ENCODE peak calls at places on chromosomes 7 and 10, in four cellular contexts. Y, E, H and T are unnamed samples.

GRCh38 chr10:78981970-78982281 is 86.8 kb upstream of the ZMIZ1 start:
- DNase-seq in Y (no peak), E (peak; percentile 46), H (no peak), T (no peak)

GRCh38 chr7:129401228-129401967 is 32.8 kb upstream of the STRIP2 start:
- DNase-seq in Y (no peak), E (peak; percentile 29), H (no peak), T (no peak)

GRCh38 chr7:17446340-17446739 is 147.9 kb downstream of the AHR start:
- DNase-seq in Y (no peak), E (no peak), H (no peak), T (no peak)

GRCh38 chr10:42654419-42654818 is 16.0 kb upstream of the ZNF33B start:
- DNase-seq in Y (no peak), E (no peak), H (no peak), T (no peak)

GRCh38 chr7:51354897-51355296 is 38.3 kb upstream of the COBL start:
- DNase-seq in Y (no peak), E (no peak), H (peak; percentile 68), T (no peak)

GRCh38 chr7:130441408-130441854 is 615 bp upstream of the CEP41 start:
- DNase-seq in Y (no peak), E (no peak), H (no peak), T (peak; percentile 33)

GRCh38 chr10:104779701-104780100 is 138.6 kb downstream of the SORCS3 start:
- DNase-seq in Y (no peak), E (no peak), H (no peak), T (no peak)

GRCh38 chr7:47743898-47744612 is 162.1 kb upstream of the TNS3 start:
- DNase-seq in Y (no peak), E (no peak), H (peak; percentile 67), T (no peak)

GRCh38 chr10:98270026-98270740 is 2.2 kb upstream of the LOXL4 start:
- DNase-seq in Y (no peak), E (peak; percentile 83), H (no peak), T (no peak)

GRCh38 chr10:85601526-85601925 is 765.1 kb downstream of the GRID1 start:
- DNase-seq in Y (no peak), E (no peak), H (peak; percentile 20), T (no peak)

GRCh38 chr10:132793213-132793612 is 7.3 kb upstream of the NKX6-2 start:
- DNase-seq in Y (no peak), E (no peak), H (no peak), T (no peak)

GRCh38 chr10:104077282-104078151 is 8.2 kb downstream of the COL17A1 start:
- DNase-seq in Y (no peak), E (no peak), H (peak; percentile 50), T (no peak)

GRCh38 chr7:114081606-114082425 is 163.0 kb upstream of the PPP1R3A start:
- DNase-seq in Y (no peak), E (peak; percentile 16), H (no peak), T (no peak)

GRCh38 chr10:46526682-46527038 is 29.8 kb downstream of the GPRIN2 start:
- DNase-seq in Y (no peak), E (no peak), H (no peak), T (no peak)

GRCh38 chr7:151256410-151257045 is 8.0 kb upstream of the SMARCD3 start:
- DNase-seq in Y (no peak), E (no peak), H (no peak), T (no peak)

GRCh38 chr10:71203716-71204115 is 8.7 kb upstream of the UNC5B start:
- DNase-seq in Y (no peak), E (no peak), H (no peak), T (no peak)

GRCh38 chr10:131725736-131726459 is 174.9 kb upstream of the PPP2R2D start:
- DNase-seq in Y (no peak), E (no peak), H (no peak), T (no peak)

GRCh38 chr10:112209534-112210200 is 26.1 kb upstream of the GPAM start:
- DNase-seq in Y (no peak), E (no peak), H (no peak), T (no peak)

GRCh38 chr7:87564290-87564963 is 36.3 kb downstream of the ABCB1 start:
- DNase-seq in Y (no peak), E (peak; percentile 20), H (peak; percentile 57), T (peak; percentile 36)

GRCh38 chr10:32982293-32982709 is 24.3 kb upstream of the ITGB1 start:
- DNase-seq in Y (no peak), E (no peak), H (no peak), T (no peak)

GRCh38 chr10:82037076-82037475 is 162.1 kb downstream of the NRG3 start:
- DNase-seq in Y (no peak), E (no peak), H (no peak), T (no peak)

GRCh38 chr10:74500806-74501205 is 325.6 kb upstream of the KAT6B start:
- DNase-seq in Y (no peak), E (no peak), H (no peak), T (no peak)

GRCh38 chr7:8217200-8218068 is 44.5 kb downstream of the ICA1 start:
- DNase-seq in Y (peak; percentile 43), E (peak; percentile 51), H (no peak), T (peak; percentile 70)

GRCh38 chr7:9189683-9190082 is 756.3 kb downstream of the NXPH1 start:
- DNase-seq in Y (no peak), E (no peak), H (no peak), T (no peak)

GRCh38 chr7:11193131-11193867 is 219.6 kb downstream of the PHF14 start:
- DNase-seq in Y (no peak), E (peak; percentile 13), H (peak; percentile 58), T (peak; percentile 74)

GRCh38 chr10:77267703-77268630 is 369.6 kb downstream of the KCNMA1 start:
- DNase-seq in Y (no peak), E (no peak), H (no peak), T (no peak)

GRCh38 chr10:11153766-11154165 is 136.1 kb downstream of the CELF2 start:
- DNase-seq in Y (no peak), E (no peak), H (no peak), T (no peak)

GRCh38 chr10:11153245-11153644 is 135.6 kb downstream of the CELF2 start:
- DNase-seq in Y (no peak), E (no peak), H (no peak), T (no peak)

GRCh38 chr10:11154809-11155208 is 137.1 kb downstream of the CELF2 start:
- DNase-seq in Y (no peak), E (no peak), H (no peak), T (no peak)

GRCh38 chr10:11152801-11153200 is 135.1 kb downstream of the CELF2 start:
- DNase-seq in Y (no peak), E (no peak), H (no peak), T (no peak)

GRCh38 chr10:11154333-11154732 is 136.7 kb downstream of the CELF2 start:
- DNase-seq in Y (no peak), E (no peak), H (no peak), T (no peak)
- H3K9ac ChIP-seq in Y (no peak overlapping the region), E (no peak overlapping the region), H (no peak overlapping the region), T (no peak overlapping the region)

GRCh38 chr7:90835861-90836260 is 239.7 kb downstream of the CDK14 start:
- DNase-seq in Y (no peak), E (no peak), H (no peak), T (no peak)
- TF ChIP-seq SUZ12 in Y (no peak), E (no peak), H (no peak), T (no peak)

GRCh38 chr10:114174462-114175190 is 623 bp upstream of the CCDC186 start:
- DNase-seq in Y (no peak), E (no peak), H (no peak), T (no peak)
- H3K9ac ChIP-seq in Y (peak overlapping the region; percentile 46), E (peak overlapping the region; percentile 52), H (peak overlapping the region; percentile 45), T (peak overlapping the region; percentile 74)

GRCh38 chr7:157635148-157635500 is 298.3 kb downstream of the DNAJB6 start:
- DNase-seq in Y (no peak), E (no peak), H (no peak), T (no peak)
- TF ChIP-seq SUZ12 in Y (no peak), E (no peak), H (no peak), T (no peak)

DNA sequence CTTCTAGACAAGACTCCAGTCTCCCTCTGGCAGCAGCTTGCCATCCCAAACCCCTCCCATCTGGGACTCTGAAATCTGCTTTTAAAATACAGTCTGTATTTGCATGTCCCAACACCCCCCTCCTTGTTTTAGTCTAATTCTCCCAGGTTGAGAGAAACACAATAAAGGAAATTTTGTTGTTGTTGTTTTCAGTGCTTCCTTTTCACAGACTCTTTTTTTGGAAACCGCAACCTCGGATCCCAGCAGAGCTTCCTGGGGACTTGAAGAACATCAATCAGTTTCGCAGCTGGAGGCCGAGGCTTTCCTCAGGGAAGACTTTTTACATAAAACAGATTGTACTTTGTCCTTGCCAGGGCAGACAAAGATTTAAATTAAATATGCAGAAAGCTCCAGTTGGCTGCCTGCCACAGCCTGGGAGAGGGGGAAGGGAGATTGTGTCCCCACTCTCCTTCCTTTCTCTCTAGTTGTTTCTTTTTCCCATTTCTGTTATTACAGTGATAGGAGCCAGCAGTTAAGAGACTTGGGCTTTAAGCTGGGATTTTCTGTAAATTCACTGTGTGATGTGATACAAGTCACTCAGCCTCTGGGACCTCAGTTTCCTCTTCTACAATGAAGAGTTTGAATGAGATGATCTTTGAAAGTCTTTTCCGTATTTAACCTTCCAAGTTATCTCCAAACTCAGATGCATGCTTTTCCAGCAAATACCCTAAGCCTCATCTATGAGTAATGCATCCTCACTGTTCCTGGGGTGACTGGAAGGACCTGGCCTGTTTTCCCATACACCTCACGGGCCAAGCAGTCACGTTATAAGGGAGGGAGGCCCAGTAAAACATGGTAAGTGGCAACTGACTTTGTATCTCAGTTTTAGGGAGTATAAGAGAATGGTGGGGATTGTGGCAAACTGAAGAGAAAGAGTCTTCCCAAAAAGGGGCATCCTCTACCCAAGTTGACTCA is 192.3 kb downstream of the REEP3 start:
- DNase-seq in Y (no peak), E (peak; percentile 9), H (peak; percentile 79), T (peak; percentile 99)
- H3K9ac ChIP-seq in Y (no peak overlapping the region), E (no peak overlapping the region), H (no peak overlapping the region), T (peak overlapping the region; percentile 29)

GRCh38 chr7:499853-500485 is 19.7 kb downstream of the PDGFA start:
- DNase-seq in Y (no peak), E (no peak), H (no peak), T (no peak)

GRCh38 chr7:497346-497745 is 22.3 kb downstream of the PDGFA start:
- DNase-seq in Y (no peak), E (no peak), H (no peak), T (no peak)

GRCh38 chr7:496528-497295 is 22.9 kb downstream of the PDGFA start:
- DNase-seq in Y (no peak), E (no peak), H (no peak), T (no peak)

GRCh38 chr7:498678-499641 is 20.7 kb downstream of the PDGFA start:
- DNase-seq in Y (no peak), E (no peak), H (no peak), T (no peak)

GRCh38 chr7:497946-498655 is 21.5 kb downstream of the PDGFA start:
- DNase-seq in Y (no peak), E (no peak), H (no peak), T (no peak)
- TF ChIP-seq SUZ12 in Y (no peak), E (no peak), H (no peak), T (no peak)

GRCh38 chr10:99926925-99927718 is 82.6 kb downstream of the DNMBP start:
- DNase-seq in Y (no peak), E (peak; percentile 15), H (no peak), T (no peak)
- H3K9ac ChIP-seq in Y (no peak overlapping the region), E (peak overlapping the region; percentile 65), H (no peak overlapping the region), T (no peak overlapping the region)